ENCODE peak calls at places on chromosomes 3 and 15, in five cellular contexts. Z, E, M, G and H are unnamed samples.

GRCh38 chr15:61063875-61064320 is 165.2 kb downstream of the RORA start:
- DNase-seq in Z (peak), G (no peak), E (no peak), M (no peak), H (no peak)

GRCh38 chr3:31213869-31214486 is 318.7 kb upstream of the STT3B start:
- DNase-seq in E (no peak), G (no peak), Z (no peak), M (peak), H (no peak)

GRCh38 chr3:181230258-181230657 is 240.7 kb upstream of the DNAJC19 start:
- DNase-seq in Z (no peak), E (no peak), M (no peak), G (no peak), H (no peak)

GRCh38 chr15:87816811-87817210 is 439.7 kb downstream of the NTRK3 start:
- DNase-seq in M (no peak), G (no peak), Z (no peak), E (no peak), H (no peak)

GRCh38 chr3:33874815-33875214 is 76.4 kb downstream of the PDCD6IP start:
- DNase-seq in E (no peak), G (no peak), M (no peak), Z (no peak), H (no peak)

GRCh38 chr3:74393426-74393825 is 221.0 kb downstream of the CNTN3 start:
- DNase-seq in M (no peak), G (no peak), Z (peak), E (no peak), H (no peak)

GRCh38 chr15:29233566-29233965 is 36.1 kb downstream of the NSMCE3 start:
- DNase-seq in M (no peak), Z (no peak), E (no peak), G (no peak), H (no peak)

GRCh38 chr15:74384566-74385441 is 17.4 kb upstream of the CYP11A1 start:
- DNase-seq in Z (no peak), G (peak), E (no peak), M (no peak), H (no peak)

GRCh38 chr3:62876064-62876463 is 848 bp upstream of the CADPS start:
- DNase-seq in G (no peak), M (no peak), Z (peak), E (peak), H (peak)

GRCh38 chr15:92914768-92915221 is 14.7 kb downstream of the CHD2 start:
- DNase-seq in Z (no peak), M (no peak), G (no peak), E (no peak), H (no peak)

GRCh38 chr15:66603301-66604179 is 37.7 kb upstream of the LCTL start:
- DNase-seq in M (peak), Z (peak), E (peak), G (peak), H (peak)

GRCh38 chr3:15387171-15387581 is 40.2 kb downstream of the METTL6 start:
- DNase-seq in M (no peak), E (no peak), Z (no peak), G (no peak), H (no peak)

GRCh38 chr3:144104146-144104545 is 132.5 kb downstream of the DIPK2A start:
- DNase-seq in Z (peak), E (no peak), M (no peak), G (no peak), H (peak)

GRCh38 chr3:48655586-48655985 is 7.1 kb downstream of the CELSR3 start:
- DNase-seq in G (no peak), Z (no peak), E (no peak), M (peak), H (no peak)